ENCODE peak calls at places on chromosomes 6 and 20, in seven cellular contexts. M is mucosa of gallbladder; K is HTR-8/SVneo; C is stimulated activated CD4-positive, alpha-beta T cell treated with anti-CD3 and anti-CD28 coated beads, Interleukin-4, amount 100 ng/mL, for 1 hour; X is tibial artery; S is kidney glomerular epithelial cell; G is activated CD8-positive, alpha-beta memory T cell treated with anti-CD3 and anti-CD28 coated beads for 4 hours. E is an unnamed sample.

GRCh38 chr6:113903666-113904330 is 46.7 kb downstream of the MARCKS start:
- DNase-seq in X (peak), G (no peak), M (peak), K (no peak), S (no peak), C (no peak), E (peak)

GRCh38 chr20:24378651-24379050 is 90.8 kb upstream of the SYNDIG1 start:
- DNase-seq in K (no peak), X (no peak), S (no peak), C (no peak), M (no peak), G (no peak), E (no peak)

GRCh38 chr6:3318226-3318625 is 59.5 kb downstream of the PSMG4 start:
- DNase-seq in C (peak), X (no peak), S (no peak), K (no peak), G (no peak), M (no peak), E (no peak)

GRCh38 chr6:126140015-126140414 is 153.7 kb downstream of the TRMT11 start:
- DNase-seq in C (no peak), X (no peak), M (no peak), G (no peak), K (no peak), S (no peak), E (no peak)

GRCh38 chr6:158799051-158799792 is 19.9 kb downstream of the EZR start:
- DNase-seq in G (no peak), K (peak), M (peak), C (no peak), X (no peak), S (peak), E (peak)

GRCh38 chr6:113511100-113511499 is 346.0 kb upstream of the MARCKS start:
- DNase-seq in K (no peak), G (no peak), C (no peak), M (no peak), X (no peak), S (no peak), E (no peak)

GRCh38 chr20:46695888-46696287 is 6.6 kb upstream of the TP53RK start:
- DNase-seq in M (no peak), K (no peak), S (no peak), G (no peak), X (no peak), C (no peak), E (no peak)

GRCh38 chr20:59014680-59015389 is 4.4 kb upstream of the TUBB1 start:
- DNase-seq in M (no peak), C (no peak), X (no peak), K (no peak), G (no peak), S (no peak), E (no peak)

GRCh38 chr6:11784341-11784740 is 5.7 kb upstream of the ADTRP start:
- DNase-seq in G (no peak), K (no peak), M (no peak), C (no peak), S (no peak), X (no peak), E (no peak)

GRCh38 chr6:157070403-157071107 is 252.8 kb downstream of the TMEM242 start:
- DNase-seq in C (no peak), S (no peak), K (no peak), X (no peak), G (no peak), M (no peak), E (peak)

GRCh38 chr6:138833819-138834539 is 38.1 kb downstream of the ECT2L start:
- DNase-seq in K (no peak), C (no peak), G (no peak), S (no peak), M (no peak), X (no peak), E (no peak)

GRCh38 chr20:43722153-43722505 is 4.7 kb downstream of the GTSF1L start:
- DNase-seq in X (no peak), S (no peak), K (no peak), G (peak), C (peak), M (no peak), E (no peak)

GRCh38 chr20:63751471-63752271 is 12.1 kb downstream of the SLC2A4RG start:
- DNase-seq in C (no peak), X (no peak), S (no peak), M (no peak), K (no peak), G (no peak), E (no peak)

E was measured in kidney tubule cell.